ENCODE peak calls at places on chromosomes 7 and 10, in five cellular contexts. S is GM13976, D is cardiac fibroblast, H is AG10803, L is WTC11. K is an unnamed sample.

GRCh38 chr10:100886099-100886498 is 26.7 kb upstream of the SLF2 start:
- DNase-seq in H (no peak), S (no peak), L (no peak), D (no peak), K (no peak)

GRCh38 chr7:55189447-55189760 is 170.6 kb downstream of the EGFR start:
- DNase-seq in D (no peak), H (no peak), S (no peak), L (no peak), K (no peak)

GRCh38 chr7:30349170-30349569 is 64.8 kb downstream of the ZNRF2 start:
- DNase-seq in H (no peak), S (no peak), D (no peak), L (no peak), K (no peak)

GRCh38 chr7:66267249-66267648 is 62.1 kb downstream of the TPST1 start:
- DNase-seq in H (peak), L (no peak), D (peak), S (no peak), K (no peak)

GRCh38 chr7:46123-46829 is 146.1 kb upstream of the FAM20C start:
- DNase-seq in S (no peak), L (no peak), D (no peak), H (no peak), K (no peak)

GRCh38 chr7:36318116-36318515 is 71.5 kb upstream of the ANLN start:
- DNase-seq in D (no peak), L (no peak), S (no peak), H (no peak), K (no peak)

GRCh38 chr10:16792675-16793074 is 24.5 kb downstream of the RSU1 start:
- DNase-seq in H (peak), D (peak), S (no peak), L (no peak), K (no peak)

GRCh38 chr10:87978166-87978565 is 114.7 kb downstream of the PTEN start:
- DNase-seq in S (no peak), L (no peak), H (no peak), D (no peak), K (no peak)

GRCh38 chr7:148095066-148095465 is 495.5 kb upstream of the C7orf33 start:
- DNase-seq in L (no peak), D (no peak), S (no peak), H (no peak), K (no peak)

GRCh38 chr7:3987426-3987927 is 686.4 kb downstream of the SDK1 start:
- DNase-seq in D (no peak), L (no peak), S (no peak), H (no peak), K (no peak)

GRCh38 chr10:131815366-131816156 is 85.2 kb upstream of the PPP2R2D start:
- DNase-seq in H (no peak), D (no peak), S (no peak), L (no peak), K (no peak)

GRCh38 chr7:106773228-106773627 is 91.9 kb upstream of the PIK3CG start:
- DNase-seq in S (no peak), D (no peak), L (no peak), H (no peak), K (no peak)

GRCh38 chr7:148540041-148540738 is 50.4 kb upstream of the C7orf33 start:
- DNase-seq in L (no peak), H (peak), S (no peak), D (peak), K (no peak)

GRCh38 chr7:119890631-119891030 is 382.3 kb upstream of the KCND2 start:
- DNase-seq in D (no peak), L (no peak), S (no peak), H (no peak), K (no peak)

GRCh38 chr7:15430191-15430590 is 131.6 kb downstream of the AGMO start:
- DNase-seq in H (no peak), D (no peak), L (no peak), S (no peak), K (no peak)

GRCh38 chr7:10483671-10484070 is 490.0 kb upstream of the PHF14 start:
- DNase-seq in H (no peak), D (no peak), L (no peak), S (no peak), K (no peak)

GRCh38 chr7:31408120-31408729 is 67.7 kb upstream of the NEUROD6 start:
- DNase-seq in D (peak), H (peak), S (no peak), L (no peak), K (no peak)

GRCh38 chr7:30530373-30530772 is 25.7 kb upstream of the GGCT start:
- DNase-seq in S (no peak), H (no peak), D (no peak), L (no peak), K (no peak)

GRCh38 chr10:72206511-72207229 is 9.1 kb upstream of the ANAPC16 start:
- DNase-seq in L (no peak), S (no peak), H (no peak), D (no peak), K (no peak)

GRCh38 chr10:112744525-112744924 is 205.5 kb upstream of the TCF7L2 start:
- DNase-seq in L (no peak), H (no peak), D (no peak), S (no peak), K (no peak)

GRCh38 chr10:78903351-78903940 is 165.3 kb upstream of the ZMIZ1 start:
- DNase-seq in H (no peak), L (no peak), S (no peak), D (no peak), K (no peak)

GRCh38 chr10:72001026-72001380 is 36.8 kb downstream of the CHST3 start:
- DNase-seq in H (peak), S (no peak), L (no peak), D (no peak), K (no peak)

GRCh38 chr7:30182186-30182585 is 47.4 kb downstream of the MTURN start:
- DNase-seq in D (no peak), H (no peak), L (no peak), S (no peak), K (no peak)

GRCh38 chr10:14815681-14816080 is 22.2 kb downstream of the CDNF start:
- DNase-seq in S (no peak), D (peak), H (peak), L (no peak), K (no peak)

GRCh38 chr7:120714945-120715344 is 143.0 kb downstream of the TSPAN12 start:
- DNase-seq in H (no peak), L (no peak), S (no peak), D (peak), K (no peak)

GRCh38 chr10:32190890-32191491 is 134.8 kb upstream of the KIF5B start:
- DNase-seq in S (peak), L (no peak), H (peak), D (peak), K (peak)

GRCh38 chr10:32187686-32188085 is 131.5 kb upstream of the KIF5B start:
- DNase-seq in H (no peak), S (no peak), D (no peak), L (no peak), K (no peak)

GRCh38 chr10:32189400-32190084 is 133.3 kb upstream of the KIF5B start:
- DNase-seq in S (no peak), D (peak), L (no peak), H (peak), K (no peak)
- TF ChIP-seq CTCF in S (no peak), D (peak), L (no peak), H (peak), K (no peak)

DNA sequence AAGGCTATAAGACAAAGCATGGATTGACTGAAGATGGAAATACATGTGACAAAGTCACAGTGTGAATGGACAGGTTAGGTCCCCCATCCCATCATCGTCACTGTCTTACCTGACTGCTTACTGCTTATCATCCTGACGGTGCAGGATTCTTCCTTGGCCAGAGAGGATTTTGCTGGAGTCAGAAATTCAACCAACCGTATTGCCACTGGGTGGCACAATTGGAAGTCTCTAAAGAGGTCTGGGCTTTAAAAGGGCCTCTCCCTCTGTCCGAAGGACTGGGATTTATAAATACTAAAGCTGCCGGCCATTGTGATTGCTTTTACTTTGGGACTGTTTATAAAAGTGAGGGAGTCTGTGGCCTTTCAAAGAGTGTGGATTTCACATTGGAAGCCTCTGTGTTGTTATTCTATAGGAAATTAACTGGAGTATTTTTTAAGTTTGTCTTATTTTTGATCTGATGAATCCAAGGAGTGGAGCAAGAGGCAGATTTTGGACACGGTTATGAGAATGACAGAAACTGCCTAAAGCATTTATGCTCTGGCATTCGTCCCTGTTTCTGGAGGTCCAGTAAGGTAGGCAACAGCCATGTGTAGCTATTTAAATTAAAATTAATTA is 113.3 kb upstream of the CREB5 start:
- DNase-seq in H (peak), L (peak), D (peak), S (no peak), K (no peak)
- TF ChIP-seq CTCF in H (peak), L (no peak), D (peak), S (no peak), K (no peak)

GRCh38 chr10:26503911-26504310 is 65.8 kb downstream of the APBB1IP start:
- DNase-seq in S (no peak), H (no peak), D (no peak), L (peak), K (peak)
- TF ChIP-seq CTCF in S (peak), H (peak), D (no peak), L (no peak), K (peak)

DNA sequence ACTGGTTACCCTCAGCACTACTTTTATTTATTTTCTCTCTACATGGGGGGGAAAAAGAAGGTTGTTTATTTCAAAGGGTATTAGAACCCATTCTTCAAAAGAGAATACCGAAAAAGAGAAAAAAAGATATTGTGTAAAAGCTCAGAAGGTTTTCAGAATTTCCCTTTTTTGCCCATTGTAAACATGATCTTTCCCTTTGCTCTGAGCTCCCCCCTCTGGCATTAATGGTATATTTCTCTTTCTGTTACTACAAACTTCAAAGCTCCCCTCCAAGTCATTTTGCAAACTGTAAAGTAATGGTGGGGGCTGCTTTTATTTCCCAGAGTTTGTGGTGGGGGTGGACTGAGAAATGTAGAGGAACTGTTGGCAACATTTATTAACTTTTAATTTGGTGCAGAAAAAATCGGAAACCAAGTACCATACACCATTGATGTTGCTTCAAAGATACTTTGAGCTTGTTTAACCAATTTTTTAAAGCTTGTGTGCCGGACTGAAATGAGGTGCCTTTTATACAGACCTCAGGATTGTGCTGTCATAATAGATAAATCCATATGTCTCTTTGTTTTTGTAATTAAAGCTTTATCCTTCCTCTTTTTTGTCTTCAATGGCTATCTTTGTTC is 181.5 kb downstream of the EXOC4 start:
- DNase-seq in L (no peak), D (peak), S (peak), H (peak), K (peak)
- TF ChIP-seq CTCF in L (peak), D (peak), S (no peak), H (peak), K (peak)

K was measured in GM12865.